ENCODE peak calls at places on chromosomes 16 and 17, in five cellular contexts. One of them, this sample, is unnamed.

GRCh38 chr17:75721463-75722011 is 278 bp downstream of the ITGB4 start:
- DNase-seq in cardiac muscle cell: no peak
- DNase-seq in dorsolateral prefrontal cortex: no peak
- DNase-seq in COR-L47: no peak
- DNase-seq in HuH-7: no peak
- DNase-seq in this sample: no peak

GRCh38 chr16:73739049-73739769 is 557.4 kb upstream of the PSMD7 start:
- DNase-seq in COR-L47: no peak
- DNase-seq in HuH-7: no peak
- DNase-seq in dorsolateral prefrontal cortex: no peak
- DNase-seq in cardiac muscle cell: no peak
- DNase-seq in this sample: no peak

GRCh38 chr17:41211845-41212466 is 14.5 kb upstream of the KRTAP9-2 start:
- DNase-seq in HuH-7: no peak
- DNase-seq in cardiac muscle cell: no peak
- DNase-seq in COR-L47: peak; percentile 78
- DNase-seq in dorsolateral prefrontal cortex: no peak
- DNase-seq in this sample: peak; percentile 11

GRCh38 chr16:29883987-29884386 is 15.4 kb downstream of the SEZ6L2 start:
- DNase-seq in cardiac muscle cell: no peak
- DNase-seq in dorsolateral prefrontal cortex: no peak
- DNase-seq in HuH-7: no peak
- DNase-seq in COR-L47: no peak
- DNase-seq in this sample: no peak

GRCh38 chr16:47143677-47144558 is at the start of gene NETO2:
- DNase-seq in cardiac muscle cell: peak; percentile 80
- DNase-seq in COR-L47: peak; percentile 41
- DNase-seq in dorsolateral prefrontal cortex: peak; percentile 63
- DNase-seq in HuH-7: peak; percentile 60
- DNase-seq in this sample: no peak

GRCh38 chr17:83125515-83126274 is 46.3 kb downstream of the METRNL start:
- DNase-seq in dorsolateral prefrontal cortex: no peak
- DNase-seq in HuH-7: no peak
- DNase-seq in cardiac muscle cell: no peak
- DNase-seq in COR-L47: no peak
- DNase-seq in this sample: no peak

GRCh38 chr16:75526032-75526790 is 9.7 kb downstream of the CHST5 start:
- DNase-seq in HuH-7: no peak
- DNase-seq in cardiac muscle cell: no peak
- DNase-seq in COR-L47: no peak
- DNase-seq in dorsolateral prefrontal cortex: no peak
- DNase-seq in this sample: no peak

GRCh38 chr16:27318399-27319256 is 4.9 kb downstream of the IL4R start:
- DNase-seq in COR-L47: no peak
- DNase-seq in dorsolateral prefrontal cortex: peak; percentile 41
- DNase-seq in HuH-7: no peak
- DNase-seq in cardiac muscle cell: peak; percentile 58
- DNase-seq in this sample: no peak

GRCh38 chr16:21708533-21709115 is 44.9 kb downstream of the OTOA start:
- DNase-seq in COR-L47: peak; percentile 56
- DNase-seq in dorsolateral prefrontal cortex: peak; percentile 59
- DNase-seq in cardiac muscle cell: peak; percentile 80
- DNase-seq in HuH-7: peak; percentile 61
- DNase-seq in this sample: peak; percentile 31

GRCh38 chr16:30369091-30369937 is 980 bp downstream of the TBC1D10B start:
- DNase-seq in HuH-7: no peak
- DNase-seq in COR-L47: no peak
- DNase-seq in dorsolateral prefrontal cortex: no peak
- DNase-seq in cardiac muscle cell: peak; percentile 47
- DNase-seq in this sample: no peak

GRCh38 chr16:65126845-65127624 is 5.2 kb upstream of the CDH11 start:
- DNase-seq in COR-L47: no peak
- DNase-seq in cardiac muscle cell: no peak
- DNase-seq in HuH-7: no peak
- DNase-seq in dorsolateral prefrontal cortex: no peak
- DNase-seq in this sample: no peak

GRCh38 chr16:29029168-29029994 is 44.5 kb downstream of the LAT start:
- DNase-seq in dorsolateral prefrontal cortex: peak; percentile 79
- DNase-seq in COR-L47: no peak
- DNase-seq in cardiac muscle cell: peak; percentile 4
- DNase-seq in HuH-7: no peak
- DNase-seq in this sample: peak; percentile 50

GRCh38 chr16:14186007-14186953 is 115.2 kb downstream of the MRTFB start:
- DNase-seq in HuH-7: no peak
- DNase-seq in dorsolateral prefrontal cortex: peak; percentile 78
- DNase-seq in cardiac muscle cell: peak; percentile 77
- DNase-seq in COR-L47: peak; percentile 67
- DNase-seq in this sample: peak; percentile 32

GRCh38 chr17:43006639-43007551 is at the start of gene IFI35:
- DNase-seq in COR-L47: peak; percentile 55
- DNase-seq in dorsolateral prefrontal cortex: peak; percentile 79
- DNase-seq in HuH-7: peak; percentile 76
- DNase-seq in cardiac muscle cell: peak; percentile 72
- DNase-seq in this sample: peak; percentile 63

GRCh38 chr16:19481291-19481690 is 40.6 kb downstream of the GDE1 start:
- DNase-seq in cardiac muscle cell: no peak
- DNase-seq in COR-L47: no peak
- DNase-seq in HuH-7: no peak
- DNase-seq in dorsolateral prefrontal cortex: no peak
- DNase-seq in this sample: no peak

GRCh38 chr16:56874800-56875199 is 9.8 kb downstream of the SLC12A3 start:
- DNase-seq in cardiac muscle cell: peak; percentile 35
- DNase-seq in HuH-7: no peak
- DNase-seq in COR-L47: no peak
- DNase-seq in dorsolateral prefrontal cortex: no peak
- DNase-seq in this sample: no peak

GRCh38 chr17:65320856-65321255 is 183.7 kb downstream of the RGS9 start:
- DNase-seq in COR-L47: no peak
- DNase-seq in cardiac muscle cell: no peak
- DNase-seq in dorsolateral prefrontal cortex: no peak
- DNase-seq in HuH-7: no peak
- DNase-seq in this sample: no peak

GRCh38 chr17:7220593-7221280 is 999 bp downstream of the ACADVL start:
- DNase-seq in COR-L47: no peak
- DNase-seq in cardiac muscle cell: peak; percentile 37
- DNase-seq in dorsolateral prefrontal cortex: no peak
- DNase-seq in HuH-7: no peak
- DNase-seq in this sample: no peak

GRCh38 chr16:79973320-79973719 is 372.8 kb upstream of the MAF start:
- DNase-seq in dorsolateral prefrontal cortex: no peak
- DNase-seq in HuH-7: no peak
- DNase-seq in COR-L47: no peak
- DNase-seq in cardiac muscle cell: no peak
- DNase-seq in this sample: no peak

GRCh38 chr17:17806035-17806434 is 30.8 kb downstream of the SREBF1 start:
- DNase-seq in cardiac muscle cell: no peak
- DNase-seq in HuH-7: no peak
- DNase-seq in dorsolateral prefrontal cortex: no peak
- DNase-seq in COR-L47: no peak
- DNase-seq in this sample: no peak

GRCh38 chr17:40071720-40072480 is 9.1 kb downstream of the THRA start:
- DNase-seq in HuH-7: no peak
- DNase-seq in COR-L47: peak; percentile 96
- DNase-seq in cardiac muscle cell: peak; percentile 29
- DNase-seq in dorsolateral prefrontal cortex: peak; percentile 94
- DNase-seq in this sample: no peak

GRCh38 chr16:25089346-25089745 is 22.2 kb upstream of the LCMT1 start:
- DNase-seq in dorsolateral prefrontal cortex: no peak
- DNase-seq in HuH-7: no peak
- DNase-seq in cardiac muscle cell: no peak
- DNase-seq in COR-L47: no peak
- DNase-seq in this sample: no peak

GRCh38 chr17:32927201-32927723 is 691 bp upstream of the TMEM98 start:
- DNase-seq in HuH-7: peak; percentile 35
- DNase-seq in dorsolateral prefrontal cortex: no peak
- DNase-seq in cardiac muscle cell: no peak
- DNase-seq in COR-L47: no peak
- DNase-seq in this sample: no peak

GRCh38 chr16:89823087-89823823 is 5.0 kb upstream of the SPIRE2 start:
- DNase-seq in HuH-7: no peak
- DNase-seq in COR-L47: peak; percentile 95
- DNase-seq in cardiac muscle cell: no peak
- DNase-seq in dorsolateral prefrontal cortex: no peak
- DNase-seq in this sample: no peak